ENCODE peak calls at places on chromosomes 2 and 18, in ten cellular contexts. One of them, this sample, is unnamed. For H3K4me1, the result is how much of the 10 kb centered on the place peaks cover.

GRCh38 chr2:239697765-239698164 is 296.9 kb upstream of the HDAC4 start:
- DNase-seq in Peyer's patch: no peak
- DNase-seq in upper lobe of left lung: peak
- DNase-seq in DND-41: peak
- DNase-seq in BE2C: no peak
- DNase-seq in GM12878: no peak
- DNase-seq in esophagus squamous epithelium: no peak
- DNase-seq in IMR-90: no peak
- DNase-seq in suprapubic skin: no peak
- DNase-seq in lower lobe of right lung: no peak
- DNase-seq in this sample: no peak

GRCh38 chr2:195819276-195819675 is 162.2 kb downstream of the SLC39A10 start:
- DNase-seq in Peyer's patch: no peak
- DNase-seq in upper lobe of left lung: no peak
- DNase-seq in DND-41: no peak
- DNase-seq in BE2C: no peak
- DNase-seq in GM12878: no peak
- DNase-seq in esophagus squamous epithelium: no peak
- DNase-seq in IMR-90: peak
- DNase-seq in suprapubic skin: no peak
- DNase-seq in lower lobe of right lung: no peak
- DNase-seq in this sample: no peak

GRCh38 chr2:211216221-211216620 is 659.8 kb downstream of the CPS1 start:
- DNase-seq in Peyer's patch: no peak
- DNase-seq in upper lobe of left lung: no peak
- DNase-seq in DND-41: no peak
- DNase-seq in BE2C: no peak
- DNase-seq in GM12878: no peak
- DNase-seq in esophagus squamous epithelium: no peak
- DNase-seq in IMR-90: no peak
- DNase-seq in suprapubic skin: no peak
- DNase-seq in lower lobe of right lung: no peak
- DNase-seq in this sample: no peak

GRCh38 chr2:37376421-37377186 is 32.2 kb downstream of the QPCT start:
- DNase-seq in Peyer's patch: no peak
- DNase-seq in upper lobe of left lung: no peak
- DNase-seq in DND-41: peak
- DNase-seq in BE2C: no peak
- DNase-seq in GM12878: peak
- DNase-seq in esophagus squamous epithelium: no peak
- DNase-seq in IMR-90: peak
- DNase-seq in suprapubic skin: peak
- DNase-seq in lower lobe of right lung: no peak
- DNase-seq in this sample: no peak

GRCh38 chr18:27017901-27018500 is 152.5 kb upstream of the AQP4 start:
- DNase-seq in Peyer's patch: no peak
- DNase-seq in upper lobe of left lung: no peak
- DNase-seq in DND-41: no peak
- DNase-seq in BE2C: no peak
- DNase-seq in GM12878: no peak
- DNase-seq in esophagus squamous epithelium: no peak
- DNase-seq in IMR-90: no peak
- DNase-seq in suprapubic skin: no peak
- DNase-seq in lower lobe of right lung: no peak
- DNase-seq in this sample: no peak

GRCh38 chr18:45962461-45962860 is 4.7 kb downstream of the EPG5 start:
- DNase-seq in Peyer's patch: no peak
- DNase-seq in upper lobe of left lung: no peak
- DNase-seq in DND-41: peak
- DNase-seq in BE2C: no peak
- DNase-seq in GM12878: peak
- DNase-seq in esophagus squamous epithelium: no peak
- DNase-seq in IMR-90: peak
- DNase-seq in suprapubic skin: no peak
- DNase-seq in lower lobe of right lung: no peak
- DNase-seq in this sample: no peak

GRCh38 chr2:58432491-58433166 is 191.5 kb upstream of the FANCL start:
- DNase-seq in Peyer's patch: no peak
- DNase-seq in upper lobe of left lung: no peak
- DNase-seq in DND-41: no peak
- DNase-seq in BE2C: no peak
- DNase-seq in GM12878: no peak
- DNase-seq in esophagus squamous epithelium: no peak
- DNase-seq in IMR-90: no peak
- DNase-seq in suprapubic skin: no peak
- DNase-seq in lower lobe of right lung: no peak
- DNase-seq in this sample: no peak

GRCh38 chr2:76274154-76274553 is 563.4 kb upstream of the GCFC2 start:
- DNase-seq in Peyer's patch: no peak
- DNase-seq in upper lobe of left lung: no peak
- DNase-seq in DND-41: no peak
- DNase-seq in BE2C: no peak
- DNase-seq in GM12878: no peak
- DNase-seq in esophagus squamous epithelium: no peak
- DNase-seq in IMR-90: no peak
- DNase-seq in suprapubic skin: no peak
- DNase-seq in lower lobe of right lung: no peak
- DNase-seq in this sample: no peak

GRCh38 chr18:59093668-59094067 is 46.0 kb upstream of the SEC11C start:
- DNase-seq in Peyer's patch: no peak
- DNase-seq in upper lobe of left lung: no peak
- DNase-seq in DND-41: no peak
- DNase-seq in BE2C: no peak
- DNase-seq in GM12878: no peak
- DNase-seq in esophagus squamous epithelium: no peak
- DNase-seq in IMR-90: no peak
- DNase-seq in suprapubic skin: no peak
- DNase-seq in lower lobe of right lung: no peak
- DNase-seq in this sample: no peak

GRCh38 chr18:3710712-3711269 is 260.8 kb downstream of the TGIF1 start:
- DNase-seq in Peyer's patch: peak
- DNase-seq in upper lobe of left lung: no peak
- DNase-seq in DND-41: no peak
- DNase-seq in BE2C: no peak
- DNase-seq in GM12878: no peak
- DNase-seq in esophagus squamous epithelium: no peak
- DNase-seq in IMR-90: no peak
- DNase-seq in suprapubic skin: no peak
- DNase-seq in lower lobe of right lung: peak
- DNase-seq in this sample: no peak

GRCh38 chr2:205534997-205535396 is 147.3 kb upstream of the NRP2 start:
- DNase-seq in Peyer's patch: no peak
- DNase-seq in upper lobe of left lung: no peak
- DNase-seq in DND-41: no peak
- DNase-seq in BE2C: no peak
- DNase-seq in GM12878: no peak
- DNase-seq in esophagus squamous epithelium: no peak
- DNase-seq in IMR-90: no peak
- DNase-seq in suprapubic skin: no peak
- DNase-seq in lower lobe of right lung: no peak
- DNase-seq in this sample: no peak

GRCh38 chr2:223042704-223043118 is 9.3 kb upstream of the KCNE4 start:
- DNase-seq in Peyer's patch: no peak
- DNase-seq in upper lobe of left lung: no peak
- DNase-seq in DND-41: peak
- DNase-seq in BE2C: no peak
- DNase-seq in GM12878: no peak
- DNase-seq in esophagus squamous epithelium: no peak
- DNase-seq in IMR-90: peak
- DNase-seq in suprapubic skin: no peak
- DNase-seq in lower lobe of right lung: no peak
- DNase-seq in this sample: no peak

GRCh38 chr2:178895872-178896271 is 88.6 kb upstream of the TTN start:
- DNase-seq in Peyer's patch: no peak
- DNase-seq in upper lobe of left lung: no peak
- DNase-seq in DND-41: no peak
- DNase-seq in BE2C: no peak
- DNase-seq in GM12878: no peak
- DNase-seq in esophagus squamous epithelium: no peak
- DNase-seq in IMR-90: no peak
- DNase-seq in suprapubic skin: no peak
- DNase-seq in lower lobe of right lung: no peak
- DNase-seq in this sample: no peak

GRCh38 chr2:46770622-46771021 is 145.0 kb downstream of the MCFD2 start:
- DNase-seq in Peyer's patch: no peak
- DNase-seq in upper lobe of left lung: no peak
- DNase-seq in DND-41: no peak
- DNase-seq in BE2C: no peak
- DNase-seq in GM12878: no peak
- DNase-seq in esophagus squamous epithelium: no peak
- DNase-seq in IMR-90: peak
- DNase-seq in suprapubic skin: no peak
- DNase-seq in lower lobe of right lung: no peak
- DNase-seq in this sample: no peak

GRCh38 chr2:110853516-110853915 is 121.1 kb downstream of the ACOXL start:
- DNase-seq in Peyer's patch: no peak
- DNase-seq in upper lobe of left lung: no peak
- DNase-seq in DND-41: peak
- DNase-seq in BE2C: peak
- DNase-seq in GM12878: no peak
- DNase-seq in esophagus squamous epithelium: no peak
- DNase-seq in IMR-90: peak
- DNase-seq in suprapubic skin: no peak
- DNase-seq in lower lobe of right lung: no peak
- DNase-seq in this sample: peak

GRCh38 chr18:49547701-49548100 is 14.2 kb upstream of the LIPG start:
- DNase-seq in Peyer's patch: no peak
- DNase-seq in upper lobe of left lung: no peak
- DNase-seq in DND-41: no peak
- DNase-seq in BE2C: no peak
- DNase-seq in GM12878: no peak
- DNase-seq in esophagus squamous epithelium: no peak
- DNase-seq in IMR-90: no peak
- DNase-seq in suprapubic skin: no peak
- DNase-seq in lower lobe of right lung: no peak
- DNase-seq in this sample: no peak

DNA sequence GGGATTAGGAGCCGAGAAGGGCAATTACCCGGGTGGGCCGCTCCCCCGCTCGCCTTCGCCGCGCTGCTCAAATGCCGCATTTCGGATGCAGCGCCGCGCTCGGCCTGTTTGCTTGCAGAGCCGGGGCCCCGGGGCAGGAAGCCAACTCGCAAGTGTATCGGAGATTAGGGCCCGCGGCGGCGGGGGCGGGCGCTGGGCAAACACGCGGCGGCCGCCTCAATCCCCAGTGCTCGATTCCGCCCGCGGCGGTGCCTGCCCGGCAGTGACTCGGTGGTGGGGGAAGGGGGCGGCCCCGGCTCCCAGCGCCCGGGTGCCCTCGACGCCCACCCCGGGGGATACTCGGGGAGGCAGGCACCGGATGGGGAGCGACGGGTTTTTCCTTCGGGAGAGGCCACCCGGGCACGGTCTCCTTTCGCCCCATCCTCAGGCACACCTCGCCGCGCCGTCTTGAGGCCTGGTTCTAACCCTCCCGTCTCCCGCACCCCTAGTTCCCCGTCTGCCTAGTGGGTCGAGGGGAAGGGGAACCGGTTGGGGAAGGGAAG is 26.6 kb upstream of the NOTO start:
- DNase-seq in Peyer's patch: peak
- DNase-seq in upper lobe of left lung: peak
- DNase-seq in DND-41: peak
- DNase-seq in BE2C: peak
- DNase-seq in GM12878: no peak
- DNase-seq in esophagus squamous epithelium: no peak
- DNase-seq in IMR-90: peak
- DNase-seq in suprapubic skin: peak
- DNase-seq in lower lobe of right lung: peak
- DNase-seq in this sample: no peak
- TF ChIP-seq CTCF in Peyer's patch: no peak
- TF ChIP-seq CTCF in upper lobe of left lung: no peak
- TF ChIP-seq CTCF in DND-41: no peak
- TF ChIP-seq CTCF in BE2C: no peak
- TF ChIP-seq CTCF in GM12878: no peak
- TF ChIP-seq CTCF in esophagus squamous epithelium: no peak
- TF ChIP-seq CTCF in IMR-90: no peak
- TF ChIP-seq CTCF in suprapubic skin: no peak
- TF ChIP-seq CTCF in lower lobe of right lung: no peak
- TF ChIP-seq CTCF in this sample: no peak

DNA sequence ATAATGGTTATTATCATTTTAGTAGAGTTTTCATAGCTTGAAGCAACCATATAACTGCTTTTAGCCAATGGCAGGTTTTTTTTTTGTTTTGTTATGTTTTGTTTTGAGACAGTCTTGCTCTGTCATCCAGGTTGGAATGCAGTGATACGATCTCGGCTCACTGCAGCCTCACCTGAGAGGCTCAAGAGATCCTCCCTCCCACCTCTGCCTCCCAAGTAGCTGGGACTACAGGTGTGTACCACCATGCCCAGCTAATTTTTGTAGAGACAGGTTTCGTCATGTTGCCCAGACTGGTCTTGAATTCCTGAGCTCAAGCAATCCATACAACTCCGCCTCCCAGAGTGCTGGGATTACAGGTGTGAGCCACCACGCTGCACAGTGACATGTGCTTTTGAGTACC is 117.5 kb upstream of the GAREM1 start:
- DNase-seq in Peyer's patch: no peak
- DNase-seq in upper lobe of left lung: no peak
- DNase-seq in DND-41: no peak
- DNase-seq in BE2C: no peak
- DNase-seq in GM12878: no peak
- DNase-seq in esophagus squamous epithelium: no peak
- DNase-seq in IMR-90: no peak
- DNase-seq in suprapubic skin: no peak
- DNase-seq in lower lobe of right lung: no peak
- DNase-seq in this sample: no peak
- H3K4me1 ChIP-seq in Peyer's patch: under half
- H3K4me1 ChIP-seq in upper lobe of left lung: under half
- H3K4me1 ChIP-seq in DND-41: under half
- H3K4me1 ChIP-seq in BE2C: under half
- H3K4me1 ChIP-seq in GM12878: under half
- H3K4me1 ChIP-seq in esophagus squamous epithelium: under half
- H3K4me1 ChIP-seq in IMR-90: under half
- H3K4me1 ChIP-seq in suprapubic skin: under half
- H3K4me1 ChIP-seq in lower lobe of right lung: under half
- H3K4me1 ChIP-seq in this sample: under half

DNA sequence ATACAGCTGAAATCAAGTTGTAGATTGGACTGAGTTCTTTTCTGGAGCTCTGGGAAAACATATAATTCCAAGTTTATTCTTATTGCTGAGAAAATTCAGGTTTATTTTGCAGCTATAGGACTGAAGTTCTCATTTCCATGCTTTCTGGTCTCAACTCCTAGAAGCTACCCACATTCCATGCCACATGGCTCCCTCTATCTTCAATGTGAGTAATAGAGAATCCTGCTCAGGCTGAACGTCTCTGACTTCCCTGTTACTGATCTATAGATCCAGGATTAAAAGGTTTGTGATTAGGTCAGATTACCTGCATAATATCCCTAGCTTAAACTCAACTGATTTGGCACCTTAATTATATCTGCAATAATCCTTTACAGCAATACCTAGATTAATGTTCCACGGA is 453.8 kb upstream of the MC4R start:
- DNase-seq in Peyer's patch: no peak
- DNase-seq in upper lobe of left lung: no peak
- DNase-seq in DND-41: no peak
- DNase-seq in BE2C: no peak
- DNase-seq in GM12878: no peak
- DNase-seq in esophagus squamous epithelium: no peak
- DNase-seq in IMR-90: no peak
- DNase-seq in suprapubic skin: no peak
- DNase-seq in lower lobe of right lung: no peak
- DNase-seq in this sample: no peak
- TF ChIP-seq CTCF in Peyer's patch: no peak
- TF ChIP-seq CTCF in upper lobe of left lung: no peak
- TF ChIP-seq CTCF in DND-41: no peak
- TF ChIP-seq CTCF in BE2C: peak
- TF ChIP-seq CTCF in GM12878: no peak
- TF ChIP-seq CTCF in esophagus squamous epithelium: no peak
- TF ChIP-seq CTCF in IMR-90: no peak
- TF ChIP-seq CTCF in suprapubic skin: no peak
- TF ChIP-seq CTCF in lower lobe of right lung: no peak
- TF ChIP-seq CTCF in this sample: no peak

GRCh38 chr2:64675860-64676259 is 22.1 kb upstream of the SERTAD2 start:
- DNase-seq in Peyer's patch: no peak
- DNase-seq in upper lobe of left lung: no peak
- DNase-seq in DND-41: no peak
- DNase-seq in BE2C: no peak
- DNase-seq in GM12878: no peak
- DNase-seq in esophagus squamous epithelium: no peak
- DNase-seq in IMR-90: peak
- DNase-seq in suprapubic skin: no peak
- DNase-seq in lower lobe of right lung: no peak
- DNase-seq in this sample: no peak
- H3K4me1 ChIP-seq in Peyer's patch: under half
- H3K4me1 ChIP-seq in upper lobe of left lung: under half
- H3K4me1 ChIP-seq in DND-41: under half
- H3K4me1 ChIP-seq in BE2C: under half
- H3K4me1 ChIP-seq in GM12878: under half
- H3K4me1 ChIP-seq in esophagus squamous epithelium: under half
- H3K4me1 ChIP-seq in IMR-90: under half
- H3K4me1 ChIP-seq in suprapubic skin: under half
- H3K4me1 ChIP-seq in lower lobe of right lung: under half
- H3K4me1 ChIP-seq in this sample: under half